ENCODE peak calls at places on chromosome X, in eight cellular contexts. U is dermis blood vessel endothelial cell; W is tibial artery; B is dermis microvascular lymphatic vessel endothelial cell; Q is activated T-cell treated with anti-CD3 and anti-CD28 coated beads for 48 hours; K is cardiac fibroblast; V is ELR; R is CD8-positive, alpha-beta memory T cell. I is an unnamed sample.

GRCh38 chrX:16436348-16437188 is 213.4 kb upstream of the S100G start:
- DNase-seq in K (peak; percentile 81), B (peak; percentile 54), V (peak; percentile 82), R (peak; percentile 9), W (peak; percentile 77), U (peak; percentile 81), Q (peak; percentile 46), I (peak; percentile 51)

GRCh38 chrX:124086411-124086810 is 124.9 kb downstream of the STAG2 start:
- DNase-seq in W (no peak), V (no peak), R (no peak), B (no peak), K (no peak), U (no peak), Q (no peak), I (no peak)

GRCh38 chrX:130082244-130083106 is 27.8 kb downstream of the ELF4 start:
- DNase-seq in R (peak; percentile 50), K (no peak), B (no peak), Q (peak; percentile 68), V (no peak), W (peak; percentile 64), U (no peak), I (peak; percentile 73)

GRCh38 chrX:124335598-124335997 is 3.1 kb downstream of the TEX13D start:
- DNase-seq in V (no peak), U (no peak), B (no peak), W (no peak), K (no peak), R (no peak), Q (no peak), I (no peak)

GRCh38 chrX:11435568-11435967 is 142.4 kb downstream of the AMELX start:
- DNase-seq in R (no peak), V (peak; percentile 60), K (peak; percentile 80), W (no peak), U (no peak), B (no peak), Q (no peak), I (no peak)

GRCh38 chrX:95076449-95076848 is 1402.4 kb downstream of the FAM133A start:
- DNase-seq in Q (no peak), V (peak; percentile 71), U (no peak), R (no peak), W (no peak), B (no peak), K (peak; percentile 73), I (no peak)

GRCh38 chrX:69162466-69162865 is 2.8 kb downstream of the PJA1 start:
- DNase-seq in B (no peak), K (no peak), W (no peak), Q (no peak), U (no peak), R (no peak), V (no peak), I (no peak)

GRCh38 chrX:50801135-50801534 is 12.9 kb downstream of the SHROOM4 start:
- DNase-seq in W (no peak), V (no peak), Q (no peak), R (no peak), K (no peak), B (no peak), U (no peak), I (no peak)

GRCh38 chrX:12824944-12825343 is 33.7 kb downstream of the PRPS2 start:
- DNase-seq in R (no peak), B (no peak), U (peak; percentile 39), V (no peak), W (no peak), Q (no peak), K (no peak), I (no peak)

GRCh38 chrX:153184787-153185186 is 5.7 kb downstream of the MAGEA1 start:
- DNase-seq in R (no peak), Q (no peak), U (no peak), B (no peak), K (no peak), V (no peak), W (no peak), I (no peak)

GRCh38 chrX:72620550-72621145 is 48.0 kb upstream of the HDAC8 start:
- DNase-seq in B (peak; percentile 17), V (peak; percentile 88), U (peak; percentile 90), W (peak; percentile 83), Q (peak; percentile 31), R (no peak), K (peak; percentile 89), I (peak; percentile 23)

GRCh38 chrX:103175944-103176753 is 38.8 kb upstream of the BEX4 start:
- DNase-seq in K (peak; percentile 57), W (peak; percentile 64), B (peak; percentile 3), V (peak; percentile 57), R (peak; percentile 21), U (peak; percentile 63), Q (peak; percentile 23), I (peak; percentile 50)

GRCh38 chrX:24515447-24515846 is 50.4 kb downstream of the PDK3 start:
- DNase-seq in Q (no peak), U (peak; percentile 55), V (peak; percentile 8), R (no peak), K (peak; percentile 32), W (no peak), B (no peak), I (no peak)

GRCh38 chrX:155535866-155536265 is 76.9 kb downstream of the TMLHE start:
- DNase-seq in V (peak; percentile 45), K (peak; percentile 9), U (no peak), Q (no peak), R (no peak), B (no peak), W (no peak), I (no peak)

GRCh38 chrX:55488559-55489314 is 911 bp downstream of the USP51 start:
- DNase-seq in V (peak; percentile 46), Q (peak; percentile 29), K (peak; percentile 60), R (peak; percentile 37), B (no peak), W (peak; percentile 88), U (peak; percentile 59), I (peak; percentile 73)

GRCh38 chrX:18146954-18147353 is 73.7 kb downstream of the BEND2 start:
- DNase-seq in V (peak; percentile 18), K (peak; percentile 10), Q (no peak), B (peak; percentile 3), U (peak; percentile 34), R (no peak), W (no peak), I (no peak)

GRCh38 chrX:47175588-47175980 is 18.0 kb upstream of the UBA1 start:
- DNase-seq in W (no peak), B (no peak), V (no peak), U (no peak), K (no peak), R (no peak), Q (no peak), I (no peak)

GRCh38 chrX:45755719-45756118 is 555.0 kb upstream of the DIPK2B start:
- DNase-seq in K (peak; percentile 34), R (no peak), U (no peak), Q (no peak), W (no peak), B (no peak), V (peak; percentile 42), I (no peak)

GRCh38 chrX:37785569-37785968 is 5.7 kb downstream of the CYBB start:
- DNase-seq in R (no peak), K (peak; percentile 1), V (peak; percentile 1), Q (no peak), W (no peak), U (no peak), B (no peak), I (peak; percentile 51)

GRCh38 chrX:78979789-78980464 is 34.7 kb downstream of the P2RY10 start:
- DNase-seq in R (no peak), Q (no peak), W (no peak), V (no peak), K (peak; percentile 35), U (no peak), B (no peak), I (no peak)

GRCh38 chrX:151754042-151754419 is 19.5 kb downstream of the CNGA2 start:
- DNase-seq in Q (no peak), W (no peak), K (peak; percentile 64), V (peak; percentile 69), U (no peak), R (no peak), B (no peak), I (no peak)

GRCh38 chrX:2610246-2611170 is 80.6 kb upstream of the CD99 start:
- DNase-seq in B (no peak), U (peak; percentile 65), R (no peak), Q (no peak), W (no peak), K (peak; percentile 60), V (peak; percentile 63), I (no peak)

GRCh38 chrX:39144965-39145364 is 343.7 kb downstream of the MID1IP1 start:
- DNase-seq in K (no peak), R (no peak), W (no peak), Q (no peak), V (no peak), B (no peak), U (no peak), I (peak; percentile 44)

GRCh38 chrX:68424719-68425118 is 8.6 kb downstream of the OPHN1 start:
- DNase-seq in R (no peak), V (no peak), Q (no peak), W (no peak), K (no peak), U (no peak), B (no peak), I (no peak)

GRCh38 chrX:129557844-129558243 is 17.8 kb downstream of the OCRL start:
- DNase-seq in K (no peak), Q (no peak), U (peak; percentile 36), B (no peak), W (no peak), V (no peak), R (no peak), I (no peak)

GRCh38 chrX:14409341-14409740 is 120.0 kb upstream of the GLRA2 start:
- DNase-seq in Q (no peak), W (no peak), U (peak; percentile 0), R (no peak), V (peak; percentile 4), B (no peak), K (peak; percentile 52), I (no peak)

GRCh38 chrX:104172121-104172520 is 5.9 kb downstream of the FAM199X start:
- DNase-seq in B (no peak), R (no peak), K (no peak), V (no peak), Q (no peak), W (no peak), U (no peak), I (no peak)

GRCh38 chrX:24259544-24260240 is 54.2 kb downstream of the SUPT20HL2 start:
- DNase-seq in R (no peak), W (no peak), K (peak; percentile 81), B (peak; percentile 53), U (peak; percentile 75), Q (no peak), V (peak; percentile 74), I (no peak)